ENCODE peak calls at places on chromosomes 13 and 19, in seven cellular contexts. M is fibroblast of lung, J is cardiac fibroblast, U is BJ, V is HFF-Myc, T is pancreas, G is endothelial cell. Y is an unnamed sample.

GRCh38 chr19:43624933-43625332 is 5.5 kb upstream of the ZNF428 start:
- DNase-seq in V (no peak), T (no peak), U (no peak), J (peak), G (peak), M (no peak), Y (no peak)

GRCh38 chr13:101706651-101707050 is 254.2 kb downstream of the ITGBL1 start:
- DNase-seq in M (peak), V (peak), U (peak), J (peak), G (peak), T (no peak), Y (peak)

GRCh38 chr13:40692946-40693345 is 26.5 kb upstream of the FOXO1 start:
- DNase-seq in V (no peak), J (no peak), G (no peak), T (no peak), M (peak), U (no peak), Y (peak)

GRCh38 chr13:51913421-51914136 is 51.8 kb downstream of the CCDC70 start:
- DNase-seq in M (no peak), G (peak), J (no peak), U (no peak), V (no peak), T (no peak), Y (no peak)

GRCh38 chr13:23679214-23679613 is 109.0 kb downstream of the TNFRSF19 start:
- DNase-seq in T (no peak), J (no peak), G (no peak), V (no peak), M (peak), U (no peak), Y (peak)

GRCh38 chr13:50319603-50320296 is 304.5 kb downstream of the KCNRG start:
- DNase-seq in J (peak), T (no peak), U (no peak), V (no peak), G (no peak), M (peak), Y (peak)

GRCh38 chr19:10292789-10293636 is 3.3 kb downstream of the ICAM5 start:
- DNase-seq in U (no peak), T (no peak), M (no peak), V (no peak), G (no peak), J (no peak), Y (no peak)

GRCh38 chr13:53075356-53076041 is 46.9 kb downstream of the OLFM4 start:
- DNase-seq in G (no peak), T (no peak), M (no peak), U (no peak), J (no peak), V (no peak), Y (no peak)

GRCh38 chr13:27283906-27284523 is 13.4 kb downstream of the RASL11A start:
- DNase-seq in G (no peak), M (no peak), V (no peak), J (peak), U (no peak), T (no peak), Y (peak)

GRCh38 chr13:37375724-37376123 is 222.8 kb downstream of the POSTN start:
- DNase-seq in T (no peak), G (no peak), M (no peak), V (no peak), U (no peak), J (no peak), Y (no peak)

GRCh38 chr13:19606152-19606551 is 27.3 kb upstream of the MPHOSPH8 start:
- DNase-seq in M (peak), U (no peak), T (no peak), J (no peak), V (no peak), G (no peak), Y (peak)

GRCh38 chr13:28532226-28533048 is 37.5 kb upstream of the FLT1 start:
- DNase-seq in J (peak), U (no peak), T (no peak), G (peak), V (no peak), M (no peak), Y (no peak)

GRCh38 chr13:95954266-95954665 is 98.9 kb downstream of the UGGT2 start:
- DNase-seq in V (no peak), T (no peak), U (no peak), M (no peak), G (no peak), J (no peak), Y (no peak)

GRCh38 chr13:39777527-39778061 is 122.1 kb downstream of the COG6 start:
- DNase-seq in U (peak), J (peak), M (peak), G (no peak), V (peak), T (no peak), Y (peak)

GRCh38 chr13:85405316-85405897 is 393.8 kb downstream of the SLITRK6 start:
- DNase-seq in U (no peak), V (no peak), T (no peak), M (no peak), J (no peak), G (no peak), Y (no peak)

GRCh38 chr19:48552406-48553322 is 692 bp downstream of the SULT2B1 start:
- DNase-seq in T (no peak), M (no peak), J (no peak), U (no peak), V (no peak), G (no peak), Y (no peak)

GRCh38 chr19:29489182-29489951 is 36.4 kb upstream of the VSTM2B start:
- DNase-seq in J (no peak), V (no peak), U (no peak), T (no peak), G (no peak), M (no peak), Y (no peak)

GRCh38 chr13:108760129-108760528 is 130.7 kb downstream of the MYO16 start:
- DNase-seq in M (no peak), U (no peak), T (no peak), G (no peak), V (no peak), J (no peak), Y (no peak)

GRCh38 chr13:30892966-30893365 is 13.1 kb upstream of the MEDAG start:
- DNase-seq in U (no peak), T (no peak), M (peak), J (peak), G (peak), V (no peak), Y (peak)

GRCh38 chr19:10074153-10074552 is 12.0 kb upstream of the SHFL start:
- DNase-seq in J (peak), M (no peak), U (no peak), T (no peak), V (no peak), G (no peak), Y (peak)

GRCh38 chr13:21999666-22000065 is 328.8 kb downstream of the FGF9 start:
- DNase-seq in T (no peak), U (no peak), J (no peak), V (no peak), M (no peak), G (no peak), Y (no peak)

GRCh38 chr19:10219678-10220077 is 11.5 kb downstream of the S1PR2 start:
- DNase-seq in M (peak), J (peak), T (no peak), U (no peak), V (no peak), G (no peak), Y (no peak)

GRCh38 chr19:708154-709141 is at the start of gene PALM:
- DNase-seq in T (no peak), M (no peak), U (no peak), G (peak), J (peak), V (no peak), Y (no peak)

GRCh38 chr13:108609353-108609752 is 20.1 kb upstream of the MYO16 start:
- DNase-seq in T (no peak), U (peak), M (peak), J (peak), G (no peak), V (peak), Y (no peak)

GRCh38 chr13:99774644-99775043 is 196.9 kb downstream of the ZIC5 start:
- DNase-seq in G (no peak), U (no peak), J (no peak), T (no peak), V (no peak), M (peak), Y (no peak)

GRCh38 chr19:11659612-11660011 is 62.3 kb downstream of the ZNF627 start:
- DNase-seq in U (no peak), T (no peak), V (no peak), M (no peak), G (no peak), J (peak), Y (peak)

GRCh38 chr13:36029171-36029570 is 102.0 kb downstream of the DCLK1 start:
- DNase-seq in U (no peak), T (no peak), J (peak), G (no peak), M (peak), V (no peak), Y (no peak)

GRCh38 chr19:12802267-12803106 is 618 bp downstream of the THSD8 start:
- DNase-seq in M (no peak), J (no peak), V (no peak), T (peak), G (no peak), U (no peak), Y (no peak)

GRCh38 chr19:11191934-11192333 is 5.4 kb downstream of the KANK2 start:
- DNase-seq in G (no peak), J (no peak), V (no peak), M (no peak), U (no peak), T (no peak), Y (no peak)

GRCh38 chr13:110392510-110393233 is 85.6 kb downstream of the COL4A2 start:
- DNase-seq in T (no peak), G (no peak), M (peak), U (no peak), V (no peak), J (peak), Y (no peak)

GRCh38 chr13:80840313-80840976 is 499.5 kb upstream of the SPRY2 start:
- DNase-seq in J (peak), U (no peak), T (no peak), G (no peak), V (no peak), M (peak), Y (no peak)

DNA sequence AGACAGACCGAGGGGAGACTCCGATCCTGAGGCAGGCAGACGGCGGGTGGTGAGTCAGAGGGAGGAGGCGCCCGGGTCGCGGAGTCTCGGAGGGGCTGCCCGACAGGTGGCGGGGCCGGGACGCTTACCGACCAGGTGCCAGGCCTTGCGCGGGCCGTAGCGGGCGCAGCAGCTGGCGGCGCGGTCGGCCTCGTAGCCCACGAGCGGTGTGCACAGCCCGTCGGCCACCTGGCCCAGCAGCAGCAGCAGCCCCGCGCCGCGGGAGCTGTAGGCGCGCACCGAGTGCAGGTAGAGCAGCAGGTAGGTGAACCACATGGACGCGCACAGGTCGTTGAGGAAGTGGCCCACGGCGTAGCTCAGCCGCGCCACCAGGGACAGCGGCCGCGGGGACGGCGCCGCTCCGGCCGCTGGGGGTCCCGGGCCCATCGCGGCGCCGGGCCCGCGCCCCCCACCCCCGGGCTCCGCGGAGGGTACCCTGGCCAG is 367 bp downstream of the MFSD12 start:
- DNase-seq in T (peak), G (no peak), U (no peak), V (no peak), M (peak), J (no peak), Y (peak)
- TF ChIP-seq CTCF in T (no peak), G (no peak), U (no peak), V (no peak), M (no peak), J (no peak), Y (peak)

GRCh38 chr19:6228523-6229215 is 51.1 kb downstream of the MLLT1 start:
- DNase-seq in V (no peak), J (no peak), G (no peak), M (peak), U (no peak), T (no peak), Y (no peak)
- TF ChIP-seq CTCF in V (no peak), J (no peak), G (no peak), M (no peak), U (no peak), T (no peak), Y (no peak)

GRCh38 chr13:113758651-113759524 is at the start of gene TMEM255B:
- DNase-seq in G (peak), T (peak), J (peak), M (peak), V (no peak), U (no peak), Y (peak)
- TF ChIP-seq CTCF in G (no peak), T (peak), J (no peak), M (no peak), V (no peak), U (no peak), Y (peak)

DNA sequence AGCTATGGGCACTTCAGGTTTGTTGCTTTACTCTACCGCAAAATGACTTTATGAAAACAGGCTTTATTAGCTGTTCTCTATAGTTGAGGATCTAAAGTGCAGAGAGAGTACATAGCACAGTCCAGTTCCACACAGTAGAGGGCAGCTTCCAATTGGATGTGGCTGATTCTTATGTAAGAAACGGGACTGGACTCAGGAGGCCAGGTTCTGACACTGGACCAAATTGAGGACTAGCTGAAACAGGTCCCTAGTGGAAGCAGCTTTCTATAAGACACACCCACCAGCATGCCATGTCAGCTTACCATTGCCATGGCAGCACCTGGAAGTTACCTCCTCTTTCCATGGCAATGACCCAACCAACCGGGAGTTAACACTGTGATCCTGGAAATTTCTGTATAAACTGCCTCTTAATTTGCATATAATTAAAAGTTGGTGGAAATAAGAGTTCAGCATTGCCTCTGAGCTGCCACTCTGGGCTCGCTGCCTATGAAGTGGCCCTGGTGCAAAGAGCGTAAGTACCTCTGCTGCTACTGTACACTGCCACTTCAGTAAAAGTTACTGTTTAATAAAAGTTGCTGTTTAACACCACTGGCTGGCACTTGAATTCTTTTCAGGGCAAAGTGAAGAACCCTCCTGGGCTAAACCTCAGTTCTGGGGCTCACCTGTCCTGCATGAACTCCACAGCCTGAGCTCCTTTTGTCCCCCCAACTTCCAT is 211.9 kb upstream of the SLC10A2 start:
- DNase-seq in G (no peak), V (no peak), U (no peak), M (no peak), J (peak), T (no peak), Y (no peak)
- TF ChIP-seq CTCF in G (no peak), V (no peak), U (no peak), M (no peak), J (no peak), T (no peak), Y (no peak)

DNA sequence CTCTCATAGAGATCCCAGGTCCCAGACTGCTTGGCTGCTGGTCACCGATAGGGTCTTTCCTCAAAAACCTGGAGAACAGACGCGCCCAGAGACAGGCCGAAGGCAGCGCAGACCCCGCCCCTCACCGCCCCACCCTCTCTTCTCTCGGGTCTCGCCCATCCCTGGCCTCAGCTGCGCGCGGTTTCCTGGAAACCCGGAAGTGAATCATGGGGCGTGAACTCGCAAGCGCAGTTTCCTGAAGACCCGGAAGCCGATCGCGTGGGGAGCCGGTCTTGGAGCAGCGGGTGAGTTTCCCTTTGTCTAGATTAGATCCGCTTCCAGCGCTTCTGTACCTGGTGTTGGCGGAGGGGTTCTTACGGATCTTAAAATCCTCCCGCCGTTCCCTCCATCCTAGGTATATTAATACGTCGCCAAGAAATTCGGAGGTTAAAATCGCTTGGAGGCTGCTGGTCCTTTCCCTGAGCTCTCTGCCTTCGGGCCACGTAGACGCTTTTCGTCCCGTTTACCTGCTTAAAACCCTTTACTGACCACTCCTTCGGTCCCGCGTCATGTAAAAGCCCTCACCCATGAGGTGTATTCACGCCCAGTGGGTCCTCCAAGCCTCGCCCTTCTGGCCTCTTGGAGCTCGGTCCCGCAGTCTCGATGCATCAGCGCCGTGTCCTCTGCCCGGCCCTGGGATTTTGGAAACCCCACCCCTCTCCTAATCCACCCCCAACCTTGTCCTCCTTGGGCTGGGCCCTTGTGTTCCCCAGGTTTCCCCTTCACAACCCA is at the start of gene ZNF578:
- DNase-seq in M (peak), J (peak), V (peak), U (peak), G (no peak), T (peak), Y (peak)
- TF ChIP-seq CTCF in M (no peak), J (no peak), V (no peak), U (no peak), G (no peak), T (no peak), Y (no peak)